ENCODE peak calls at places on chromosomes 4 and X, in seven cellular contexts. N, D, W, V, T, Q and S are unnamed samples.

GRCh38 chrX:95675794-95676193 is 1008.8 kb upstream of the DIAPH2 start:
- DNase-seq in N (no peak), D (no peak), W (no peak), V (no peak), T (no peak), Q (no peak), S (no peak)

GRCh38 chr4:120659626-120660170 is 262.8 kb downstream of the PRDM5 start:
- DNase-seq in N (no peak), D (no peak), W (no peak), V (no peak), T (no peak), Q (no peak), S (no peak)

GRCh38 chrX:79366888-79367749 is at the start of gene ITM2A:
- DNase-seq in N (peak; percentile 55), D (peak; percentile 67), W (peak; percentile 12), V (peak; percentile 34), T (peak; percentile 87), Q (peak; percentile 45), S (peak; percentile 79)

GRCh38 chr4:59881632-59882031 is 1318.5 kb upstream of the ADGRL3 start:
- DNase-seq in N (no peak), D (no peak), W (no peak), V (no peak), T (no peak), Q (no peak), S (no peak)

GRCh38 chrX:10759400-10759799 is 139.0 kb upstream of the MID1 start:
- DNase-seq in N (no peak), D (no peak), W (no peak), V (no peak), T (no peak), Q (no peak), S (no peak)

GRCh38 chr4:67332627-67333026 is 212.7 kb downstream of the CENPC start:
- DNase-seq in N (no peak), D (no peak), W (no peak), V (no peak), T (no peak), Q (no peak), S (no peak)

GRCh38 chr4:1885414-1885813 is 14.2 kb downstream of the NSD2 start:
- DNase-seq in N (no peak), D (no peak), W (no peak), V (no peak), T (no peak), Q (no peak), S (no peak)

GRCh38 chr4:147773261-147774184 is 41.6 kb downstream of the ARHGAP10 start:
- DNase-seq in N (no peak), D (no peak), W (no peak), V (no peak), T (no peak), Q (no peak), S (no peak)

GRCh38 chr4:54100607-54101189 is 735 bp downstream of the GSX2 start:
- DNase-seq in N (no peak), D (peak; percentile 53), W (no peak), V (no peak), T (peak; percentile 71), Q (no peak), S (no peak)

GRCh38 chr4:112923514-112923913 is 125.9 kb upstream of the ANK2 start:
- DNase-seq in N (no peak), D (no peak), W (no peak), V (no peak), T (no peak), Q (no peak), S (no peak)

GRCh38 chr4:103002551-103002950 is 17.0 kb downstream of the SLC9B1 start:
- DNase-seq in N (no peak), D (no peak), W (no peak), V (no peak), T (no peak), Q (no peak), S (no peak)

GRCh38 chr4:2432991-2433530 is 14.3 kb downstream of the CFAP99 start:
- DNase-seq in N (peak; percentile 55), D (peak; percentile 74), W (no peak), V (no peak), T (peak; percentile 65), Q (no peak), S (peak; percentile 87)

GRCh38 chr4:138445098-138445497 is 202.9 kb upstream of the SLC7A11 start:
- DNase-seq in N (no peak), D (no peak), W (no peak), V (no peak), T (no peak), Q (no peak), S (no peak)

GRCh38 chr4:184958839-184959238 is 59.5 kb upstream of the HELT start:
- DNase-seq in N (no peak), D (no peak), W (no peak), V (no peak), T (no peak), Q (no peak), S (no peak)

GRCh38 chr4:129446074-129446473 is 350.1 kb downstream of the C4orf33 start:
- DNase-seq in N (no peak), D (no peak), W (no peak), V (no peak), T (no peak), Q (peak; percentile 14), S (peak; percentile 46)

GRCh38 chr4:101441446-101441845 is 94.1 kb upstream of the PPP3CA start:
- DNase-seq in N (no peak), D (no peak), W (no peak), V (no peak), T (no peak), Q (no peak), S (no peak)

GRCh38 chr4:115272585-115272984 is 159.2 kb upstream of the NDST4 start:
- DNase-seq in N (no peak), D (no peak), W (no peak), V (no peak), T (no peak), Q (no peak), S (no peak)

GRCh38 chrX:26007462-26007861 is 130.7 kb upstream of the MAGEB18 start:
- DNase-seq in N (no peak), D (no peak), W (no peak), V (no peak), T (no peak), Q (no peak), S (no peak)

GRCh38 chrX:7286461-7286860 is 138.5 kb upstream of the PUDP start:
- DNase-seq in N (no peak), D (no peak), W (no peak), V (no peak), T (no peak), Q (no peak), S (no peak)

GRCh38 chr4:101355767-101356702 is 8.7 kb upstream of the PPP3CA start:
- DNase-seq in N (no peak), D (no peak), W (no peak), V (no peak), T (no peak), Q (no peak), S (no peak)

GRCh38 chr4:3009422-3009821 is 46.1 kb downstream of the GRK4 start:
- DNase-seq in N (no peak), D (no peak), W (no peak), V (no peak), T (no peak), Q (no peak), S (no peak)

GRCh38 chr4:72286185-72286584 is 254.4 kb downstream of the NPFFR2 start:
- DNase-seq in N (no peak), D (no peak), W (no peak), V (no peak), T (no peak), Q (no peak), S (no peak)

GRCh38 chr4:174056959-174057358 is 226.5 kb downstream of the FBXO8 start:
- DNase-seq in N (no peak), D (no peak), W (no peak), V (no peak), T (no peak), Q (no peak), S (no peak)

GRCh38 chr4:174066806-174067205 is 216.7 kb downstream of the FBXO8 start:
- DNase-seq in N (no peak), D (no peak), W (no peak), V (no peak), T (no peak), Q (no peak), S (no peak)

GRCh38 chr4:174055344-174055743 is 228.1 kb downstream of the FBXO8 start:
- DNase-seq in N (no peak), D (no peak), W (no peak), V (no peak), T (no peak), Q (no peak), S (no peak)

GRCh38 chr4:174058846-174059245 is 224.6 kb downstream of the FBXO8 start:
- DNase-seq in N (no peak), D (no peak), W (no peak), V (no peak), T (no peak), Q (no peak), S (no peak)

GRCh38 chr4:174061026-174061425 is 222.4 kb downstream of the FBXO8 start:
- DNase-seq in N (no peak), D (no peak), W (no peak), V (no peak), T (no peak), Q (no peak), S (no peak)
- TF ChIP-seq CTCF in N (no peak), D (no peak), W (no peak), V (no peak), T (no peak), Q (no peak), S (no peak)

GRCh38 chr4:8534601-8535000 is 45.6 kb upstream of the GPR78 start:
- DNase-seq in N (no peak), D (no peak), W (no peak), V (no peak), T (no peak), Q (no peak), S (no peak)
- H3K27ac ChIP-seq in N (peak overlapping the region; percentile 68), D (no peak overlapping the region), W (no peak overlapping the region), V (no peak overlapping the region), T (no peak overlapping the region), Q (peak overlapping the region; percentile 57), S (peak overlapping the region; percentile 74)

GRCh38 chrX:24153796-24154189 is 4.3 kb downstream of the ZFX start:
- DNase-seq in N (no peak), D (no peak), W (no peak), V (no peak), T (no peak), Q (no peak), S (no peak)
- H3K4me3 ChIP-seq in N (no peak overlapping the region), D (peak overlapping the region; percentile 87), W (no peak overlapping the region), V (no peak overlapping the region), T (peak overlapping the region; percentile 83), Q (no peak overlapping the region), S (no peak overlapping the region)

GRCh38 chr4:136636155-136636554 is 896.1 kb downstream of the PCDH18 start:
- DNase-seq in N (no peak), D (no peak), W (no peak), V (no peak), T (no peak), Q (no peak), S (no peak)

GRCh38 chr4:136634121-136634520 is 898.2 kb downstream of the PCDH18 start:
- DNase-seq in N (no peak), D (no peak), W (no peak), V (no peak), T (no peak), Q (no peak), S (no peak)

GRCh38 chr4:136637071-136637777 is 895.1 kb downstream of the PCDH18 start:
- DNase-seq in N (no peak), D (peak; percentile 44), W (no peak), V (no peak), T (no peak), Q (no peak), S (no peak)
- TF ChIP-seq CTCF in N (peak; percentile 9), D (no peak), W (no peak), V (no peak), T (no peak), Q (no peak), S (peak; percentile 30)

GRCh38 chrX:41153453-41153852 is 68.2 kb downstream of the USP9X start:
- DNase-seq in N (no peak), D (no peak), W (no peak), V (no peak), T (no peak), Q (no peak), S (no peak)
- H3K27ac ChIP-seq in N (no peak overlapping the region), D (no peak overlapping the region), W (no peak overlapping the region), V (no peak overlapping the region), T (no peak overlapping the region), Q (no peak overlapping the region), S (no peak overlapping the region)